ENCODE peak calls at places on chromosomes 12 and 14, in six cellular contexts. S is HepG2, T is K562, K is HL-60, L is GM12878, F is H1. B is an unnamed sample.

GRCh38 chr12:106673151-106673550 is 90.3 kb downstream of the RFX4 start:
- DNase-seq in S (no peak), T (no peak), K (no peak), L (no peak), F (peak), B (peak)

GRCh38 chr12:62290804-62291203 is 30.6 kb downstream of the USP15 start:
- DNase-seq in S (no peak), T (no peak), K (no peak), L (no peak), F (no peak), B (no peak)

GRCh38 chr14:91229743-91230200 is 14.7 kb downstream of the GPR68 start:
- DNase-seq in S (no peak), T (no peak), K (peak), L (peak), F (no peak), B (no peak)

GRCh38 chr12:10214131-10214876 is 1.6 kb downstream of the GABARAPL1 start:
- DNase-seq in S (no peak), T (no peak), K (peak), L (no peak), F (no peak), B (no peak)

GRCh38 chr12:51381226-51382079 is 9.8 kb downstream of the GALNT6 start:
- DNase-seq in S (no peak), T (no peak), K (no peak), L (no peak), F (no peak), B (no peak)

GRCh38 chr14:94472842-94473241 is 3.2 kb downstream of the SERPINA9 start:
- DNase-seq in S (no peak), T (no peak), K (no peak), L (no peak), F (no peak), B (no peak)

GRCh38 chr14:53306926-53307325 is 153.8 kb upstream of the DDHD1 start:
- DNase-seq in S (peak), T (no peak), K (no peak), L (no peak), F (no peak), B (no peak)

GRCh38 chr12:18750087-18750486 is 12.2 kb downstream of the CAPZA3 start:
- DNase-seq in S (no peak), T (no peak), K (no peak), L (no peak), F (no peak), B (no peak)

GRCh38 chr14:94394594-94395305 is 6.3 kb upstream of the SERPINA1 start:
- DNase-seq in S (peak), T (no peak), K (peak), L (no peak), F (no peak), B (no peak)

GRCh38 chr14:68691031-68691864 is 101.6 kb downstream of the ZFP36L1 start:
- DNase-seq in S (no peak), T (peak), K (no peak), L (no peak), F (peak), B (peak)

GRCh38 chr14:60188115-60188514 is 22.9 kb upstream of the DHRS7 start:
- DNase-seq in S (no peak), T (no peak), K (no peak), L (no peak), F (no peak), B (no peak)

GRCh38 chr12:666766-667308 is 3.6 kb upstream of the NINJ2 start:
- DNase-seq in S (no peak), T (no peak), K (no peak), L (peak), F (no peak), B (no peak)

GRCh38 chr12:101298426-101298825 is 18.5 kb downstream of the UTP20 start:
- DNase-seq in S (no peak), T (no peak), K (no peak), L (no peak), F (no peak), B (no peak)

GRCh38 chr14:36162267-36162666 is 14.3 kb downstream of the PTCSC3 start:
- DNase-seq in S (no peak), T (no peak), K (no peak), L (no peak), F (no peak), B (no peak)

GRCh38 chr12:13163868-13164267 is 32.7 kb upstream of the EMP1 start:
- DNase-seq in S (no peak), T (no peak), K (no peak), L (no peak), F (no peak), B (no peak)

GRCh38 chr12:130281157-130281799 is 56.4 kb upstream of the PIWIL1 start:
- DNase-seq in S (no peak), T (peak), K (no peak), L (no peak), F (peak), B (peak)

GRCh38 chr14:74018029-74018703 is 922 bp downstream of the ENTPD5 start:
- DNase-seq in S (peak), T (no peak), K (no peak), L (no peak), F (no peak), B (no peak)

GRCh38 chr14:94449930-94450329 is 2.7 kb downstream of the SERPINA11 start:
- DNase-seq in S (no peak), T (no peak), K (no peak), L (no peak), F (no peak), B (no peak)

GRCh38 chr14:76917158-76917596 is 91.0 kb downstream of the LRRC74A start:
- DNase-seq in S (peak), T (peak), K (no peak), L (no peak), F (peak), B (peak)

GRCh38 chr14:62118461-62118860 is 356.2 kb downstream of the SNAPC1 start:
- DNase-seq in S (no peak), T (no peak), K (no peak), L (no peak), F (no peak), B (no peak)

GRCh38 chr14:62117718-62118164 is 355.5 kb downstream of the SNAPC1 start:
- DNase-seq in S (no peak), T (no peak), K (no peak), L (no peak), F (no peak), B (no peak)

GRCh38 chr14:62118871-62119270 is 356.7 kb downstream of the SNAPC1 start:
- DNase-seq in S (no peak), T (no peak), K (no peak), L (no peak), F (no peak), B (no peak)

GRCh38 chr14:62117010-62117717 is 354.9 kb downstream of the SNAPC1 start:
- DNase-seq in S (peak), T (no peak), K (no peak), L (no peak), F (peak), B (peak)
- TF ChIP-seq GABPA in S (no peak), T (no peak), K (no peak), L (no peak), F (peak), B (no peak)

DNA sequence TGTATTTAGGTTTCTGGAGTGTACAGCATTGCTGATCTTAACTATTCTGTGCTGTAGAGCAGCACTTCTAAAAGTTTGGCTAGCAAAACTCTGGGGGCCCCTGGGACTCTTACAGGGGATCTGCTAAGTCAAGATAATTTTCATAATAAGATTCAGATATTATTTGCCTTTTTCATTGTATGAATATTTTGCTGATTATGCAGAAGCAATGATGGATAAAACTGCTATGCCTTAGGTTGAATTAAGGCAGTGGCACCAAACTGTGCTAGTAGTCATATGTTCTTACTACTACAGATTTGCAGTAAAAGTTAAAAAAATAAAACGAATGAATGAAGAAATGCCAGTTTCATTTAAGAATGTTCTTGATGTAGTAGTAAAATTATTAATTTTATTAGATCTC is 160.1 kb downstream of the PDZRN4 start:
- DNase-seq in S (no peak), T (no peak), K (no peak), L (no peak), F (no peak), B (no peak)
- TF ChIP-seq GABPA in S (no peak), T (no peak), K (no peak), L (no peak), F (no peak), B (no peak)

GRCh38 chr12:65779091-65779642 is 45.1 kb upstream of the HMGA2 start:
- DNase-seq in S (no peak), T (no peak), K (no peak), L (no peak), F (no peak), B (no peak)
- TF ChIP-seq GABPA in S (no peak), T (no peak), K (no peak), L (no peak), F (no peak), B (no peak)

GRCh38 chr12:78418919-78419318 is 445.7 kb upstream of the SYT1 start:
- DNase-seq in S (no peak), T (no peak), K (peak), L (no peak), F (no peak), B (no peak)
- TF ChIP-seq GABPA in S (no peak), T (no peak), K (no peak), L (no peak), F (no peak), B (no peak)

GRCh38 chr14:23435540-23436326 is at the start of gene MYH7:
- DNase-seq in S (peak), T (no peak), K (no peak), L (no peak), F (no peak), B (no peak)

GRCh38 chr14:23439107-23439835 is 3.8 kb upstream of the MYH7 start:
- DNase-seq in S (no peak), T (no peak), K (no peak), L (no peak), F (peak), B (no peak)

GRCh38 chr14:23437142-23438129 is 2.0 kb upstream of the MYH7 start:
- DNase-seq in S (no peak), T (no peak), K (no peak), L (no peak), F (peak), B (no peak)

GRCh38 chr14:23436327-23437141 is 1.1 kb upstream of the MYH7 start:
- DNase-seq in S (no peak), T (peak), K (no peak), L (no peak), F (no peak), B (no peak)

GRCh38 chr14:23438130-23438893 is 2.9 kb upstream of the MYH7 start:
- DNase-seq in S (no peak), T (peak), K (no peak), L (no peak), F (peak), B (no peak)
- TF ChIP-seq GABPA in S (no peak), T (no peak), K (no peak), L (no peak), F (no peak), B (no peak)

GRCh38 chr12:48856379-48856778 is 4.4 kb upstream of the DDX23 start:
- DNase-seq in S (no peak), T (no peak), K (no peak), L (no peak), F (no peak), B (no peak)

GRCh38 chr12:48853228-48853688 is 1.3 kb upstream of the DDX23 start:
- DNase-seq in S (peak), T (peak), K (peak), L (peak), F (peak), B (peak)

GRCh38 chr12:48851883-48852733 is at the start of gene DDX23:
- DNase-seq in S (peak), T (peak), K (peak), L (peak), F (peak), B (peak)

GRCh38 chr12:48854488-48854887 is 2.5 kb upstream of the DDX23 start:
- DNase-seq in S (no peak), T (no peak), K (no peak), L (no peak), F (no peak), B (no peak)

GRCh38 chr12:48852734-48853168 is 788 bp upstream of the DDX23 start:
- DNase-seq in S (peak), T (no peak), K (no peak), L (no peak), F (no peak), B (no peak)
- TF ChIP-seq GABPA in S (no peak), T (no peak), K (no peak), L (no peak), F (no peak), B (no peak)

DNA sequence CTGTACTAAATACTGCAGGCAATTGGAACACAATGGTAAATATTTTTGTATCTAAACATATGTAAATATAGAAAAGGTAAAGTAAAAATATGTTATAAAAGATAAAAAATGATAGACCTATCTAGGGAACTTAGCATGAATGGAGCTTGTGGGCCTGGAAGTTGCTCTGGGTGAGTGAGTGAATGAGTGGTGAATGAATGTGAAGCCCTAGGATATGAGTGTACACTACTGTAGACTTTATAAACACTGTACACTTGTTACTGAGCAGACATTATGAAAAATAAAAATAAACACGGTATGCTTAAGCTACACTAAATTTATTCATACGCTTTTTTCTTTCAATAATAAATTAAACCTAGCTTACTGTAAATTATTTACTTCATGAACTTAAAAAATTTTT is 7.8 kb downstream of the FNTB start:
- DNase-seq in S (no peak), T (no peak), K (no peak), L (no peak), F (no peak), B (no peak)
- TF ChIP-seq GABPA in S (no peak), T (no peak), K (no peak), L (no peak), F (no peak), B (no peak)

DNA sequence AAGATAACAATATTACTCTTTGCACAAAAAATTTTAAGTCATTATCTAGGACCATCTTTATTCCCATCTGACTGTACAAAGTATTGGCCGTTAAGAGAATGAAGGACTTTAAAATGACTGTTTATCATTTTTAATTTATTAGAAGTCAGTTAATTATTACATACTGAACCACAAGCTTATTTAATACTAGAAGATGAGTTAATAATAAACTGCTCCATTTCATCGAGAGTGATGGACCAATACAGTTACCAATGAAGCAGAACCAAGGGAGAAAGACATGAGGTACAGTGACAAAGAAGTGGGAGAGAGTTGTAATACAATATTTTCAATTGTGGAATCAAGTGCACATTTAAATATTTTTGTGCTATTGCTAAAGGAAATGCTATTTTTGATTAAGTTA is 83.3 kb downstream of the PTPRO start:
- DNase-seq in S (no peak), T (no peak), K (no peak), L (no peak), F (no peak), B (no peak)
- TF ChIP-seq GABPA in S (no peak), T (no peak), K (no peak), L (no peak), F (no peak), B (no peak)

DNA sequence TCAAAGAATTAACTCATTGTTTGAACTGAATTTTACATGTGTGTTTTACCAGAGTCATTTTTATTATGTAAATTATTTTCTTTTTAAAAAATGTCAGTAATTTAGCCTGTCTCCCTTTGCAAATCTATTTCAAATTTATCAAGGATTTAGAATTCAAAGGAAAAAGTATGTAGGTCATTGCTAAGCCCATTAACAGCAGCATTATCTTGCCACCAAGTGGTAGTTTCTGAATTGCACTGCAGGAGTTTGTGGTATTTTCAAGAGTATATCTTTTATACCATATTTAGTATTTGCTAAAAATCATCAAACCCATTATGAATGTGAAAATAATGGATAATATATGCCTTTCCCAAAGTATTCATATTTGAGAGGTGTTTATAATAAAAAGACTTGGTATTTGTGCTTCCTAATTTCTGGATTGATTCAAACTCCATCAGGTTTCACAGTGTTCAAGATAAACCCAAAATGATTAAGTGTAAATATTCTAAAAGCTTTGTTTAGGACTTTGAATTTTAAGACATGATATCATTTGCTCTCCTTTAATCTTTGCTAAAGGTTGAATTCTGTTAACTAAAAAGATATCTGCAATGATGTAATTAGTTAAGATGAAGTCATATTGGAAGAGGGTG is 711.4 kb downstream of the FSCB start:
- DNase-seq in S (peak), T (no peak), K (no peak), L (no peak), F (no peak), B (no peak)
- TF ChIP-seq GABPA in S (no peak), T (no peak), K (no peak), L (no peak), F (no peak), B (no peak)

GRCh38 chr12:6178981-6179761 is 21.0 kb upstream of the CD9 start:
- DNase-seq in S (peak), T (no peak), K (no peak), L (no peak), F (no peak), B (no peak)
- TF ChIP-seq GABPA in S (no peak), T (no peak), K (no peak), L (no peak), F (no peak), B (no peak)